ENCODE peak calls at places on chromosomes 7 and 10, in nine cellular contexts. D is HEK293T, V is AG10803, O is amniotic epithelial cell, J is brain microvascular endothelial cell, F is left colon, W is osteoblast, X is iris pigment epithelial cell, Q is astrocyte of the spinal cord. R is an unnamed sample.

GRCh38 chr7:1368682-1369571 is 90.3 kb downstream of the MICALL2 start:
- DNase-seq in J (no peak), V (no peak), W (no peak), F (no peak), O (no peak), Q (no peak), D (peak; percentile 99), X (no peak), R (no peak)

GRCh38 chr7:142632291-142633134 is 116.8 kb upstream of the PRSS1 start:
- DNase-seq in W (peak; percentile 66), V (peak; percentile 49), Q (peak; percentile 67), J (peak; percentile 69), X (peak; percentile 63), F (no peak), D (peak; percentile 86), O (peak; percentile 48), R (peak; percentile 60)

GRCh38 chr10:112960151-112960681 is 10.2 kb downstream of the TCF7L2 start:
- DNase-seq in O (peak; percentile 62), X (peak; percentile 67), F (no peak), V (no peak), W (no peak), Q (peak; percentile 30), D (no peak), J (peak; percentile 40), R (no peak)

GRCh38 chr10:50554381-50554994 is 69.3 kb downstream of the SGMS1 start:
- DNase-seq in D (no peak), F (no peak), O (no peak), J (no peak), V (no peak), X (no peak), Q (no peak), W (no peak), R (no peak)

GRCh38 chr10:70131560-70131937 is 1.1 kb downstream of the AIFM2 start:
- DNase-seq in X (no peak), F (no peak), D (no peak), Q (no peak), O (no peak), V (no peak), W (no peak), J (no peak), R (no peak)

GRCh38 chr7:102305414-102306268 is 19.0 kb downstream of the SH2B2 start:
- DNase-seq in V (no peak), Q (no peak), O (no peak), F (no peak), D (no peak), W (no peak), X (no peak), J (no peak), R (no peak)

GRCh38 chr10:90965720-90966119 is 44.8 kb upstream of the ANKRD1 start:
- DNase-seq in Q (no peak), X (no peak), F (no peak), O (no peak), D (no peak), V (no peak), J (no peak), W (no peak), R (no peak)

GRCh38 chr7:137606061-137606674 is 240.6 kb downstream of the DGKI start:
- DNase-seq in D (no peak), F (no peak), Q (peak; percentile 81), X (peak; percentile 50), O (peak; percentile 60), V (peak; percentile 74), J (no peak), W (peak; percentile 73), R (no peak)

GRCh38 chr7:94559972-94560371 is 50.4 kb downstream of the CASD1 start:
- DNase-seq in D (no peak), V (no peak), O (no peak), Q (no peak), F (no peak), J (no peak), X (no peak), W (no peak), R (no peak)

GRCh38 chr7:150778738-150779301 is 21.3 kb downstream of the TMEM176B start:
- DNase-seq in J (peak; percentile 76), V (peak; percentile 67), D (peak; percentile 89), Q (peak; percentile 53), X (peak; percentile 59), F (peak; percentile 73), O (peak; percentile 51), W (no peak), R (peak; percentile 87)

GRCh38 chr10:117609095-117609821 is 66.7 kb downstream of the EMX2 start:
- DNase-seq in J (peak; percentile 78), O (no peak), Q (peak; percentile 53), X (peak; percentile 87), V (peak; percentile 96), D (no peak), F (no peak), W (peak; percentile 94), R (peak; percentile 82)

GRCh38 chr7:23956769-23957556 is 246.9 kb downstream of the STK31 start:
- DNase-seq in F (no peak), V (no peak), O (peak; percentile 55), D (no peak), Q (peak; percentile 10), W (no peak), X (peak; percentile 18), J (peak; percentile 11), R (peak; percentile 35)

GRCh38 chr10:6185039-6185716 is 17.6 kb upstream of the PFKFB3 start:
- DNase-seq in F (no peak), X (peak; percentile 59), V (no peak), W (no peak), D (no peak), Q (no peak), J (no peak), O (peak; percentile 91), R (no peak)